ENCODE peak calls at places on chromosomes 11 and 22, in four cellular contexts. One of them, this sample, is unnamed. For H3K4me1 and H3K27me3, the result is how much of the 10 kb centered on the place peaks cover.

GRCh38 chr22:36197065-36197440 is 4.6 kb downstream of the APOL4 start:
- DNase-seq in A673: peak
- DNase-seq in CD8-positive, alpha-beta memory T cell: no peak
- DNase-seq in thoracic aorta: no peak
- DNase-seq in this sample: peak

GRCh38 chr11:7612056-7612660 is 61.1 kb downstream of the CYB5R2 start:
- DNase-seq in thoracic aorta: no peak
- DNase-seq in CD8-positive, alpha-beta memory T cell: no peak
- DNase-seq in A673: no peak
- DNase-seq in this sample: no peak

GRCh38 chr11:66369073-66369894 is 2.3 kb downstream of the SLC29A2 start:
- DNase-seq in A673: no peak
- DNase-seq in CD8-positive, alpha-beta memory T cell: no peak
- DNase-seq in thoracic aorta: no peak
- DNase-seq in this sample: no peak

GRCh38 chr11:83011333-83012167 is 60.1 kb downstream of the RAB30 start:
- DNase-seq in CD8-positive, alpha-beta memory T cell: no peak
- DNase-seq in A673: no peak
- DNase-seq in thoracic aorta: no peak
- DNase-seq in this sample: no peak

GRCh38 chr11:108593910-108594434 is 404 bp upstream of the EXPH5 start:
- DNase-seq in CD8-positive, alpha-beta memory T cell: no peak
- DNase-seq in thoracic aorta: no peak
- DNase-seq in A673: no peak
- DNase-seq in this sample: no peak

GRCh38 chr22:29987143-29987542 is 93.1 kb upstream of the HORMAD2 start:
- DNase-seq in A673: no peak
- DNase-seq in thoracic aorta: no peak
- DNase-seq in CD8-positive, alpha-beta memory T cell: no peak
- DNase-seq in this sample: no peak

GRCh38 chr11:104892723-104893511 is 5.3 kb downstream of the CASP12 start:
- DNase-seq in CD8-positive, alpha-beta memory T cell: no peak
- DNase-seq in thoracic aorta: no peak
- DNase-seq in A673: no peak
- DNase-seq in this sample: no peak

GRCh38 chr11:2376751-2377451 is at the start of gene CD81:
- DNase-seq in A673: peak
- DNase-seq in thoracic aorta: no peak
- DNase-seq in CD8-positive, alpha-beta memory T cell: peak
- DNase-seq in this sample: no peak

GRCh38 chr11:114090225-114090624 is 30.7 kb downstream of the ZBTB16 start:
- DNase-seq in CD8-positive, alpha-beta memory T cell: no peak
- DNase-seq in A673: no peak
- DNase-seq in thoracic aorta: no peak
- DNase-seq in this sample: no peak

GRCh38 chr11:39361557-39361956 is 2097.9 kb downstream of the LRRC4C start:
- DNase-seq in CD8-positive, alpha-beta memory T cell: no peak
- DNase-seq in thoracic aorta: no peak
- DNase-seq in A673: no peak
- DNase-seq in this sample: no peak

GRCh38 chr11:61488651-61489291 is 19.8 kb upstream of the LRRC10B start:
- DNase-seq in CD8-positive, alpha-beta memory T cell: no peak
- DNase-seq in thoracic aorta: no peak
- DNase-seq in A673: no peak
- DNase-seq in this sample: peak

GRCh38 chr11:62497132-62497915 is 49.3 kb downstream of the AHNAK start:
- DNase-seq in A673: peak
- DNase-seq in CD8-positive, alpha-beta memory T cell: no peak
- DNase-seq in thoracic aorta: no peak
- DNase-seq in this sample: no peak

GRCh38 chr22:23222033-23222840 is 41.9 kb downstream of the BCR start:
- DNase-seq in thoracic aorta: no peak
- DNase-seq in CD8-positive, alpha-beta memory T cell: no peak
- DNase-seq in A673: no peak
- DNase-seq in this sample: no peak

GRCh38 chr11:19679952-19680823 is 32.4 kb upstream of the NAV2 start:
- DNase-seq in thoracic aorta: peak
- DNase-seq in CD8-positive, alpha-beta memory T cell: no peak
- DNase-seq in A673: peak
- DNase-seq in this sample: peak

GRCh38 chr11:71247551-71248250 is 4.7 kb downstream of the SHANK2 start:
- DNase-seq in thoracic aorta: no peak
- DNase-seq in CD8-positive, alpha-beta memory T cell: no peak
- DNase-seq in A673: peak
- DNase-seq in this sample: peak

GRCh38 chr22:35863432-35863831 is 145.8 kb downstream of the APOL5 start:
- DNase-seq in A673: no peak
- DNase-seq in CD8-positive, alpha-beta memory T cell: no peak
- DNase-seq in thoracic aorta: no peak
- DNase-seq in this sample: no peak

GRCh38 chr11:93389737-93390136 is 59.2 kb downstream of the DEUP1 start:
- DNase-seq in thoracic aorta: no peak
- DNase-seq in A673: no peak
- DNase-seq in CD8-positive, alpha-beta memory T cell: no peak
- DNase-seq in this sample: no peak

GRCh38 chr11:123209591-123209990 is 14.5 kb upstream of the CLMP start:
- DNase-seq in thoracic aorta: no peak
- DNase-seq in CD8-positive, alpha-beta memory T cell: no peak
- DNase-seq in A673: no peak
- DNase-seq in this sample: no peak

GRCh38 chr22:30340911-30341685 is 14.4 kb upstream of the TBC1D10A start:
- DNase-seq in thoracic aorta: peak
- DNase-seq in CD8-positive, alpha-beta memory T cell: no peak
- DNase-seq in A673: no peak
- DNase-seq in this sample: peak

GRCh38 chr22:19174106-19175025 is 4.2 kb downstream of the SLC25A1 start:
- DNase-seq in CD8-positive, alpha-beta memory T cell: no peak
- DNase-seq in A673: peak
- DNase-seq in thoracic aorta: no peak
- DNase-seq in this sample: no peak
- H3K4me1 ChIP-seq in CD8-positive, alpha-beta memory T cell: under half
- H3K4me1 ChIP-seq in A673: under half
- H3K4me1 ChIP-seq in thoracic aorta: under half
- H3K4me1 ChIP-seq in this sample: half or more

DNA sequence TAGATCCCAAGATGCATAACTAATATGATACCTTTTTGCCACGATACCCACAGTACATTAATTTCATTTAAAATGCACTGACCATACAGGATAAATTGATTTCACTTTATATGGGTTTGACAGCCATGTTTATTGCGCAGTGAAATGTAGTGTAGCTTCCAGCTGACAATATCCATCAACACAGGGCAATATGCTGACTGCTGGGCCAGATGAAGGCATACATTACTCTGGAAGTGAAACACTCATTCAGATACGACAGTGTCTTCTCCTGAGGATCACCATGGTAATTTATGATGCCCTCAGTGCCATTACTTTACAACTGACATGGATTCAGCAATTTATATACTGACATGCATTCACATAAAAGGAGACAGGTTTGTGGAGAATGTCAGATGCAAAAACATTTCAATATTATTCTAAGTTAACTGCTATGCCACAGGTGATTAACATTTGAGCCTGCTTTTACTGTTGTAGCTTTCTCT is 365.1 kb downstream of the SOX6 start:
- DNase-seq in thoracic aorta: no peak
- DNase-seq in CD8-positive, alpha-beta memory T cell: no peak
- DNase-seq in A673: no peak
- DNase-seq in this sample: no peak
- H3K27me3 ChIP-seq in thoracic aorta: under half
- H3K27me3 ChIP-seq in CD8-positive, alpha-beta memory T cell: under half
- H3K27me3 ChIP-seq in A673: under half
- H3K27me3 ChIP-seq in this sample: under half

GRCh38 chr22:42432020-42432596 is at the start of gene NFAM1:
- DNase-seq in thoracic aorta: no peak
- DNase-seq in A673: peak
- DNase-seq in CD8-positive, alpha-beta memory T cell: no peak
- DNase-seq in this sample: peak
- H3K4me3 ChIP-seq in thoracic aorta: peak
- H3K4me3 ChIP-seq in A673: no peak
- H3K4me3 ChIP-seq in CD8-positive, alpha-beta memory T cell: no peak
- H3K4me3 ChIP-seq in this sample: peak

GRCh38 chr22:49917997-49918910 is at the start of the genes ALG12 and CRELD2:
- DNase-seq in A673: peak
- DNase-seq in CD8-positive, alpha-beta memory T cell: peak
- DNase-seq in thoracic aorta: peak
- DNase-seq in this sample: peak
- H3K4me1 ChIP-seq in A673: under half
- H3K4me1 ChIP-seq in CD8-positive, alpha-beta memory T cell: under half
- H3K4me1 ChIP-seq in thoracic aorta: under half
- H3K4me1 ChIP-seq in this sample: under half

GRCh38 chr11:131689049-131689925 is 318.9 kb downstream of the NTM start:
- DNase-seq in thoracic aorta: no peak
- DNase-seq in CD8-positive, alpha-beta memory T cell: no peak
- DNase-seq in A673: no peak
- DNase-seq in this sample: no peak
- H3K27me3 ChIP-seq in thoracic aorta: under half
- H3K27me3 ChIP-seq in CD8-positive, alpha-beta memory T cell: under half
- H3K27me3 ChIP-seq in A673: under half
- H3K27me3 ChIP-seq in this sample: half or more

GRCh38 chr22:45969801-45970464 is 7.0 kb downstream of the WNT7B start:
- DNase-seq in CD8-positive, alpha-beta memory T cell: no peak
- DNase-seq in A673: no peak
- DNase-seq in thoracic aorta: no peak
- DNase-seq in this sample: no peak
- H3K4me3 ChIP-seq in CD8-positive, alpha-beta memory T cell: no peak
- H3K4me3 ChIP-seq in A673: no peak
- H3K4me3 ChIP-seq in thoracic aorta: no peak
- H3K4me3 ChIP-seq in this sample: no peak

GRCh38 chr11:116867619-116868018 is 30.2 kb upstream of the APOA1 start:
- DNase-seq in thoracic aorta: no peak
- DNase-seq in CD8-positive, alpha-beta memory T cell: no peak
- DNase-seq in A673: no peak
- DNase-seq in this sample: no peak

GRCh38 chr11:116868066-116868465 is 30.6 kb upstream of the APOA1 start:
- DNase-seq in thoracic aorta: no peak
- DNase-seq in A673: no peak
- DNase-seq in CD8-positive, alpha-beta memory T cell: no peak
- DNase-seq in this sample: no peak

GRCh38 chr11:116870054-116870453 is 32.6 kb upstream of the APOA1 start:
- DNase-seq in thoracic aorta: no peak
- DNase-seq in CD8-positive, alpha-beta memory T cell: no peak
- DNase-seq in A673: no peak
- DNase-seq in this sample: no peak

GRCh38 chr11:116871248-116871647 is 33.8 kb upstream of the APOA1 start:
- DNase-seq in CD8-positive, alpha-beta memory T cell: no peak
- DNase-seq in A673: no peak
- DNase-seq in thoracic aorta: no peak
- DNase-seq in this sample: no peak

GRCh38 chr11:116869610-116870009 is 32.2 kb upstream of the APOA1 start:
- DNase-seq in CD8-positive, alpha-beta memory T cell: no peak
- DNase-seq in A673: no peak
- DNase-seq in thoracic aorta: no peak
- DNase-seq in this sample: no peak
- H3K4me1 ChIP-seq in CD8-positive, alpha-beta memory T cell: under half
- H3K4me1 ChIP-seq in A673: under half
- H3K4me1 ChIP-seq in thoracic aorta: under half
- H3K4me1 ChIP-seq in this sample: half or more